ENCODE peak calls at places on chromosomes 3 and 15, in ten cellular contexts. S, J, Y, N, B, Q, K, F, D and O are unnamed samples.

GRCh38 chr3:76293856-76294255 is 508.5 kb upstream of the ZNF717 start:
- DNase-seq in S (no peak), J (no peak), Y (no peak), N (no peak), B (no peak), Q (no peak), K (no peak), F (no peak), D (no peak), O (no peak)

GRCh38 chr3:172129868-172130751 is 90.7 kb downstream of the FNDC3B start:
- DNase-seq in S (peak; percentile 100), J (peak; percentile 83), Y (peak; percentile 91), N (peak; percentile 97), B (no peak), Q (peak; percentile 97), K (no peak), F (peak; percentile 99), D (no peak), O (peak; percentile 92)

GRCh38 chr3:141082064-141082463 is 30.9 kb downstream of the SPSB4 start:
- DNase-seq in S (no peak), J (no peak), Y (no peak), N (no peak), B (peak; percentile 45), Q (peak; percentile 21), K (no peak), F (no peak), D (no peak), O (no peak)

GRCh38 chr3:12409625-12410596 is 74.4 kb upstream of the TSEN2 start:
- DNase-seq in S (no peak), J (no peak), Y (no peak), N (no peak), B (no peak), Q (no peak), K (no peak), F (no peak), D (no peak), O (no peak)

GRCh38 chr3:44359146-44359751 is 20.7 kb downstream of the TCAIM start:
- DNase-seq in S (no peak), J (peak; percentile 87), Y (no peak), N (no peak), B (peak; percentile 57), Q (no peak), K (no peak), F (no peak), D (no peak), O (no peak)

GRCh38 chr3:128462341-128462910 is 4.3 kb downstream of the DNAJB8 start:
- DNase-seq in S (no peak), J (no peak), Y (no peak), N (no peak), B (no peak), Q (no peak), K (no peak), F (no peak), D (no peak), O (no peak)

GRCh38 chr15:38853608-38854007 is 289.0 kb upstream of the RASGRP1 start:
- DNase-seq in S (no peak), J (peak; percentile 65), Y (peak; percentile 24), N (no peak), B (peak; percentile 92), Q (no peak), K (peak; percentile 9), F (peak; percentile 57), D (peak; percentile 29), O (no peak)

GRCh38 chr3:97425002-97425401 is 339.6 kb upstream of the ARL6 start:
- DNase-seq in S (no peak), J (no peak), Y (no peak), N (no peak), B (no peak), Q (peak; percentile 52), K (no peak), F (no peak), D (no peak), O (no peak)

DNA sequence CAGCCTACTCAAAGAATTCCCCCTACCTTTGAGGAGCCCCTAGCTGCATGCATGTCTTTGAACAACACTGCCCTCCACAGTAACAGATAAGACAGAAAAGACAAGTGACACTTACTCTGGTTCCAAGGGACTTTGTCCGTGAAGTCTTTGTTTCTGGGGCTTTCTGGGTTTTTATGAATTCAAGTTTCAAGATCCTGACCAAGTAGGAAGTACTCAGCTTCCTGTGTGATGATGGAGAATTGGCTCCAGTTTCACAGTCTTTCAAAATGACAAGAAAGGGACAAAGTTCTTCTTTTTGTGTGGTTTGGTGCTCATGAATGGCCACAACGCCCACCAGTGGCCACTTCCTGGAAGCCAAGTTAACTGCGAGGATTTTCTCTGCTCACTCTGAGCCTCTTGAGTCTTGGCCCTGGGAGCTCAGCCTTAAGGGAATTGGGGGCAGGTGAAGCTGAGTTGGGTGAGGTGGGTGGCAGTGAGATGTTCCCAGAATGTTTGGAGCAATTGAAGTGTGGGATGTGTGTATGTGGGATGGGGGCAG is at the start of gene CCR1:
- DNase-seq in S (peak; percentile 11), J (peak; percentile 61), Y (peak; percentile 45), N (no peak), B (peak; percentile 85), Q (no peak), K (peak; percentile 41), F (peak; percentile 21), D (peak; percentile 32), O (no peak)
- TF ChIP-seq CTCF in S (peak; percentile 79), J (peak; percentile 70), Y (peak; percentile 83), N (no peak), B (peak; percentile 84), Q (no peak), K (peak; percentile 89), F (peak; percentile 91), D (peak; percentile 72), O (no peak)

GRCh38 chr15:51060058-51060598 is 34.6 kb downstream of the TNFAIP8L3 start:
- DNase-seq in S (peak; percentile 3), J (peak; percentile 28), Y (no peak), N (no peak), B (no peak), Q (no peak), K (no peak), F (no peak), D (no peak), O (no peak)
- H3K4me3 ChIP-seq in S (no peak overlapping the region), J (no peak overlapping the region), Y (no peak overlapping the region), N (no peak overlapping the region), B (no peak overlapping the region), Q (no peak overlapping the region), K (no peak overlapping the region), F (no peak overlapping the region), D (no peak overlapping the region), O (no peak overlapping the region)

GRCh38 chr3:56986347-56986746 is 74.1 kb upstream of the SPATA12 start:
- DNase-seq in S (no peak), J (no peak), Y (no peak), N (no peak), B (no peak), Q (no peak), K (no peak), F (no peak), D (no peak), O (no peak)

GRCh38 chr3:56983427-56983826 is 77.0 kb upstream of the SPATA12 start:
- DNase-seq in S (no peak), J (no peak), Y (no peak), N (no peak), B (no peak), Q (no peak), K (no peak), F (no peak), D (no peak), O (no peak)

GRCh38 chr3:56987238-56987932 is 73.1 kb upstream of the SPATA12 start:
- DNase-seq in S (no peak), J (no peak), Y (no peak), N (no peak), B (peak; percentile 83), Q (no peak), K (no peak), F (no peak), D (peak; percentile 40), O (no peak)

GRCh38 chr3:56988458-56988857 is 72.0 kb upstream of the SPATA12 start:
- DNase-seq in S (no peak), J (no peak), Y (no peak), N (no peak), B (no peak), Q (no peak), K (no peak), F (no peak), D (no peak), O (no peak)

DNA sequence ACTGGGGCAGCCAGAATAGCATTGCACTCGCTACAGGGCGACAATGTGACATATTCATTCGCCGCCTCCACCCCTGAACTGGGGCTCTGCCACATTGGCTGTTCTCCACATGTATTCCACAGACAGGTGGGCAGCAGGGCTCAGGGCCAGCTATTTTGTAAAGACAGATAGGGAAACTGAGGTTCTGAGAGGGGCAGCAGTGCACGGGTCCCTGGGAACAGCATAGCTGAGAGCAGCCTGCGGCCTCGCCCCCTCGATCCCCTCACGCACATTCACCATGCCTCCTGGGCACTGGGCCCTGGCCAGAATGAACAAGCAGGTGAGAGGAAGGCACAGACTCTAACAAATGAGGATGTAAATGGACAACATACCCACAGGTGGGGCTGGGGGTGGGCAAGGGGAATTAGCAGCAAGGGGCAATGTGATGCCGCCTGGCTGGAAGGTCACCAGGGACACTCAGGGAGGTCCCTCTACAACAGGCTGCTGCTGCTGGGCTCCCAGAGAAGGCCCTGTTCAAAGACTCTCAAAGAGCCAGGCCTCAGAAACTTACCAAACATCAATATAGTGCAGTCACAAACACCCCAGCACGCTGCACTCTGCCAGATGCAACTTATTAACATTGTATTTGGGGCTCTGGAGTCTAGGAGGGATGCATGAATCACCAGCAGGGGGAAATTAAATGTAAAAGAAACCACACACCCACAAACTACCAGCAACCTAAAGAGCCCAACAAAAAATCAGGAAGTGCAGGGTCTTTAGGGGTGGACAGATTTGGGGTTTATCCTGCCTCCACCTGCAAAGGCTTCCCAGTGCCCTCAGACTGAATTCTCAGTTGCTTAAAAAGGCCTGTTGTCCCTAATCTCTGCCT is 74.8 kb upstream of the SPATA12 start:
- DNase-seq in S (peak; percentile 47), J (no peak), Y (no peak), N (no peak), B (no peak), Q (no peak), K (no peak), F (no peak), D (no peak), O (no peak)
- TF ChIP-seq CTCF in S (peak; percentile 26), J (no peak), Y (no peak), N (no peak), B (peak; percentile 13), Q (no peak), K (no peak), F (peak; percentile 31), D (peak; percentile 13), O (no peak)

GRCh38 chr3:170220871-170221270 is 1.4 kb upstream of the PRKCI start:
- DNase-seq in S (peak; percentile 63), J (no peak), Y (no peak), N (no peak), B (no peak), Q (no peak), K (no peak), F (peak; percentile 52), D (no peak), O (no peak)
- H3K4me3 ChIP-seq in S (no peak overlapping the region), J (no peak overlapping the region), Y (no peak overlapping the region), N (no peak overlapping the region), B (no peak overlapping the region), Q (no peak overlapping the region), K (no peak overlapping the region), F (no peak overlapping the region), D (no peak overlapping the region), O (no peak overlapping the region)